ENCODE peak calls at places on chromosomes 13 and 19, in five cellular contexts. G is AG08395; S is CD4-positive, alpha-beta T cell; T is hypothalamus; K is ELR. L is an unnamed sample.

GRCh38 chr13:105336706-105337582 is 1198.5 kb downstream of the EFNB2 start:
- DNase-seq in G (peak; percentile 31), S (no peak), T (no peak), K (no peak), L (no peak)

GRCh38 chr19:10068205-10068604 is 17.9 kb upstream of the SHFL start:
- DNase-seq in G (no peak), S (no peak), T (no peak), K (no peak), L (no peak)

GRCh38 chr19:33587150-33587549 is 34.6 kb upstream of the CHST8 start:
- DNase-seq in G (no peak), S (no peak), T (no peak), K (no peak), L (no peak)

GRCh38 chr13:24683833-24684599 is 3.8 kb downstream of the ATP12A start:
- DNase-seq in G (peak; percentile 76), S (peak; percentile 52), T (peak; percentile 13), K (peak; percentile 55), L (peak; percentile 59)

GRCh38 chr13:37491661-37492060 is 106.9 kb downstream of the POSTN start:
- DNase-seq in G (no peak), S (no peak), T (no peak), K (no peak), L (no peak)

GRCh38 chr19:50500060-50500752 is 10.8 kb downstream of the JOSD2 start:
- DNase-seq in G (no peak), S (no peak), T (no peak), K (no peak), L (peak; percentile 39)

GRCh38 chr19:44142014-44142523 is 715 bp downstream of the ZNF234 start:
- DNase-seq in G (peak; percentile 31), S (peak; percentile 3), T (no peak), K (peak; percentile 44), L (peak; percentile 14)

GRCh38 chr19:409515-410242 is 732 bp upstream of the C2CD4C start:
- DNase-seq in G (no peak), S (no peak), T (no peak), K (no peak), L (no peak)

GRCh38 chr13:106468207-106468606 is 67.3 kb downstream of the EFNB2 start:
- DNase-seq in G (no peak), S (no peak), T (peak; percentile 33), K (no peak), L (peak; percentile 54)

GRCh38 chr13:75091707-75092106 is 390.3 kb downstream of the TBC1D4 start:
- DNase-seq in G (no peak), S (no peak), T (no peak), K (no peak), L (no peak)

GRCh38 chr13:26589754-26590153 is 32.3 kb downstream of the WASF3 start:
- DNase-seq in G (no peak), S (no peak), T (no peak), K (no peak), L (peak; percentile 67)

GRCh38 chr19:58170860-58171259 is 12.0 kb upstream of the ZNF274 start:
- DNase-seq in G (peak; percentile 18), S (no peak), T (no peak), K (peak; percentile 92), L (no peak)

GRCh38 chr13:110950819-110951570 is 36.1 kb upstream of the ANKRD10 start:
- DNase-seq in G (no peak), S (no peak), T (no peak), K (no peak), L (no peak)

GRCh38 chr19:13493516-13494310 is 12.6 kb downstream of the CACNA1A start:
- DNase-seq in G (no peak), S (no peak), T (no peak), K (peak; percentile 5), L (no peak)

GRCh38 chr13:20303636-20304035 is 71.5 kb upstream of the GJB6 start:
- DNase-seq in G (no peak), S (no peak), T (no peak), K (peak; percentile 6), L (no peak)

GRCh38 chr13:109816112-109816978 is 30.0 kb upstream of the IRS2 start:
- DNase-seq in G (peak; percentile 12), S (no peak), T (no peak), K (no peak), L (no peak)

GRCh38 chr13:108816381-108816780 is 187.0 kb downstream of the MYO16 start:
- DNase-seq in G (no peak), S (no peak), T (no peak), K (no peak), L (no peak)

GRCh38 chr19:56105090-56105701 is 15.9 kb downstream of the ZNF787 start:
- DNase-seq in G (no peak), S (peak; percentile 52), T (peak; percentile 71), K (no peak), L (peak; percentile 71)

GRCh38 chr19:19655641-19656343 is 7.7 kb downstream of the ATP13A1 start:
- DNase-seq in G (no peak), S (no peak), T (no peak), K (no peak), L (no peak)

GRCh38 chr13:23560571-23561089 is 9.6 kb upstream of the TNFRSF19 start:
- DNase-seq in G (no peak), S (no peak), T (no peak), K (no peak), L (no peak)

GRCh38 chr13:99577934-99578917 is 77.0 kb downstream of the TM9SF2 start:
- DNase-seq in G (peak; percentile 14), S (no peak), T (no peak), K (peak; percentile 19), L (peak; percentile 24)

GRCh38 chr19:40283414-40284250 is 1.5 kb downstream of the AKT2 start:
- DNase-seq in G (no peak), S (no peak), T (no peak), K (no peak), L (no peak)

GRCh38 chr13:110616103-110617101 is 1.1 kb downstream of the NAXD start:
- DNase-seq in G (peak; percentile 75), S (peak; percentile 11), T (no peak), K (peak; percentile 74), L (no peak)

GRCh38 chr19:11534538-11534937 is 4.1 kb upstream of the CNN1 start:
- DNase-seq in G (no peak), S (no peak), T (no peak), K (no peak), L (no peak)

GRCh38 chr19:54650108-54650666 is 12.6 kb upstream of the LILRB4 start:
- DNase-seq in G (no peak), S (no peak), T (no peak), K (no peak), L (no peak)

GRCh38 chr13:22357132-22357531 is 686.3 kb downstream of the FGF9 start:
- DNase-seq in G (peak; percentile 47), S (no peak), T (no peak), K (no peak), L (no peak)

GRCh38 chr13:36131931-36132297 is 732 bp upstream of the DCLK1 start:
- DNase-seq in G (no peak), S (no peak), T (peak; percentile 59), K (no peak), L (no peak)

GRCh38 chr13:26952551-26953138 is 192.1 kb upstream of the GPR12 start:
- DNase-seq in G (no peak), S (no peak), T (no peak), K (no peak), L (no peak)

GRCh38 chr19:8363803-8364771 is at the start of gene ANGPTL4:
- DNase-seq in G (peak; percentile 73), S (peak; percentile 23), T (peak; percentile 53), K (peak; percentile 86), L (peak; percentile 76)

L was measured in midbrain.